ENCODE peak calls at places on chromosome 6, in six cellular contexts. T is choroid plexus epithelial cell, D is H9, F is HTR-8/SVneo, P is brain microvascular endothelial cell, O is T-helper 9 cell. C is an unnamed sample.

GRCh38 chr6:158002249-158002950 is 20.7 kb downstream of the SYNJ2 start:
- DNase-seq in T (no peak), D (no peak), F (no peak), P (no peak), O (no peak), C (no peak)

GRCh38 chr6:7267521-7268091 is 45.4 kb downstream of the SSR1 start:
- DNase-seq in T (peak; percentile 93), D (no peak), F (peak; percentile 96), P (peak; percentile 96), O (no peak), C (peak; percentile 98)

GRCh38 chr6:89145461-89145961 is 344 bp upstream of the PM20D2 start:
- DNase-seq in T (peak; percentile 42), D (no peak), F (peak; percentile 19), P (no peak), O (no peak), C (peak; percentile 59)

GRCh38 chr6:48140221-48140620 is 29.2 kb upstream of the PTCHD4 start:
- DNase-seq in T (no peak), D (no peak), F (no peak), P (no peak), O (no peak), C (peak; percentile 3)

GRCh38 chr6:44263357-44264100 is 1.8 kb downstream of the NFKBIE start:
- DNase-seq in T (peak; percentile 62), D (no peak), F (no peak), P (peak; percentile 16), O (peak; percentile 32), C (peak; percentile 71)

GRCh38 chr6:159533568-159533967 is 159.5 kb downstream of the SOD2 start:
- DNase-seq in T (no peak), D (no peak), F (no peak), P (no peak), O (no peak), C (peak; percentile 38)

GRCh38 chr6:656460-657252 is at the start of gene HUS1B:
- DNase-seq in T (no peak), D (peak; percentile 58), F (no peak), P (no peak), O (no peak), C (no peak)

GRCh38 chr6:49576618-49577017 is 26.1 kb downstream of the C6orf141 start:
- DNase-seq in T (peak; percentile 72), D (no peak), F (no peak), P (no peak), O (no peak), C (peak; percentile 12)

GRCh38 chr6:158016571-158017383 is 35.1 kb downstream of the SYNJ2 start:
- DNase-seq in T (peak; percentile 84), D (no peak), F (no peak), P (no peak), O (no peak), C (no peak)